ENCODE peak calls at places on chromosome 13, in four cellular contexts. A is suprapubic skin, E is uterus, D is A549. F is an unnamed sample.

GRCh38 chr13:26604784-26605183 is 47.3 kb downstream of the WASF3 start:
- DNase-seq in A (peak; percentile 87), E (peak; percentile 69), D (no peak), F (no peak)

GRCh38 chr13:37070956-37071355 is 11.5 kb upstream of the SUPT20H start:
- DNase-seq in A (no peak), E (no peak), D (no peak), F (no peak)

GRCh38 chr13:58921129-58921528 is 1242.6 kb downstream of the DIAPH3 start:
- DNase-seq in A (no peak), E (no peak), D (no peak), F (no peak)

GRCh38 chr13:75101997-75102720 is 379.8 kb downstream of the TBC1D4 start:
- DNase-seq in A (no peak), E (no peak), D (no peak), F (no peak)

GRCh38 chr13:26222523-26223046 is 471 bp upstream of the RNF6 start:
- DNase-seq in A (no peak), E (no peak), D (no peak), F (no peak)

GRCh38 chr13:103386341-103386740 is 320.1 kb upstream of the SLC10A2 start:
- DNase-seq in A (no peak), E (no peak), D (no peak), F (no peak)

GRCh38 chr13:90956036-90956435 is 391.5 kb upstream of the MIR17HG start:
- DNase-seq in A (no peak), E (no peak), D (no peak), F (no peak)

GRCh38 chr13:49806126-49806536 is 13.6 kb upstream of the KPNA3 start:
- DNase-seq in A (no peak), E (no peak), D (no peak), F (no peak)

GRCh38 chr13:80341771-80342271 is 895 bp upstream of the SPRY2 start:
- DNase-seq in A (no peak), E (peak; percentile 30), D (no peak), F (no peak)

GRCh38 chr13:27745301-27745700 is 47.0 kb upstream of the GSX1 start:
- DNase-seq in A (no peak), E (no peak), D (no peak), F (no peak)

GRCh38 chr13:24228852-24229458 is 68.4 kb downstream of the SPATA13 start:
- DNase-seq in A (no peak), E (no peak), D (peak; percentile 34), F (no peak)

GRCh38 chr13:111625526-111626315 is 305.3 kb downstream of the TEX29 start:
- DNase-seq in A (no peak), E (no peak), D (no peak), F (no peak)

GRCh38 chr13:111629457-111629856 is 309.0 kb downstream of the TEX29 start:
- DNase-seq in A (no peak), E (no peak), D (no peak), F (no peak)

GRCh38 chr13:111629016-111629415 is 308.6 kb downstream of the TEX29 start:
- DNase-seq in A (no peak), E (no peak), D (no peak), F (no peak)

GRCh38 chr13:111626371-111627305 is 306.2 kb downstream of the TEX29 start:
- DNase-seq in A (no peak), E (no peak), D (no peak), F (no peak)

DNA sequence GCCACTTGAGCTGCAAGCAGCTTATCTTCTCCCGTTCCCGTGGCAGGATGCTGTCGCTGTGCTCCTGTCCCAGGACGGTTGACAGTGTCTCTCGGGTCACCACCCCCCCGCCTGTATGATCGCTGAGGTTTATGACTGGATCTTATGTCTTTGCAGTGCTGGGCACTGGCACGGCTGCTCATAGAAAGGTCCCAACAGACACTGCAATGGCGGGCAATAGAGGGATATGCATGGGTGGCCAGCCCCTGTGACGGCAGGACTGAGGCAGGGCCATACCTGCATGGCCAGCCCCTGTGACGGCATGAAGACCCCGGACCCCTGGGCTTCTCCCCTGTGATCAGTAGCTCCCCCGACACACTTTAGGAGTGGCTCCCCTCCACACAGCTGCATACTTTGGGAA is 307.2 kb downstream of the TEX29 start:
- DNase-seq in A (no peak), E (no peak), D (no peak), F (no peak)
- H3K9me3 ChIP-seq in A (no peaks in the 10 kb centered on the region), E (no peaks in the 10 kb centered on the region), D (no peaks in the 10 kb centered on the region), F (no peaks in the 10 kb centered on the region)

DNA sequence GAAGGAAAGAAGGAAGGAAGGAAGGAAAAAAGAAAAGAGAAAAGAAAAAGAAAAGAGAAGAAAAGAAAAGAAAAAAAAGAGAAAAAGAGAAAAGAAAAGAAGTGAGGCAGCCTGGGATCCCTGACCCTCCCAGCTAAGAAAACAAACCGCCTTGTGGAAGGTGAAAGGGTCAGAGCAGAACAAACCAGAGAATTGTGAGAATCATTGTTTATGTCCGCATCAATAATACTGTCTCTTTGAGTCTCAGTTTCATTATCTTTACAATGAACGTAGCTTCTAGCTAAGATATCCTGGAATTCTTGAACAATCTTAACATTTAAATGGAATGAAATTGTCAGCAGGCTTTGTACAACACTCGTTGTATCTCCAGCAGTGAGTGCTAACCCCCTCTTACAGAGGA is 66.4 kb upstream of the SERP2 start:
- DNase-seq in A (no peak), E (no peak), D (no peak), F (no peak)
- H3K27ac ChIP-seq in A (no peak overlapping the region), E (peak overlapping the region; percentile 92), D (peak overlapping the region; percentile 93), F (peak overlapping the region; percentile 100)

GRCh38 chr13:109428146-109428545 is 358.2 kb downstream of the IRS2 start:
- DNase-seq in A (no peak), E (no peak), D (no peak), F (no peak)
- H3K9me3 ChIP-seq in A (no peaks in the 10 kb centered on the region), E (no peaks in the 10 kb centered on the region), D (peaks cover 8% of the 10 kb centered on the region), F (peaks cover 4% of the 10 kb centered on the region)

DNA sequence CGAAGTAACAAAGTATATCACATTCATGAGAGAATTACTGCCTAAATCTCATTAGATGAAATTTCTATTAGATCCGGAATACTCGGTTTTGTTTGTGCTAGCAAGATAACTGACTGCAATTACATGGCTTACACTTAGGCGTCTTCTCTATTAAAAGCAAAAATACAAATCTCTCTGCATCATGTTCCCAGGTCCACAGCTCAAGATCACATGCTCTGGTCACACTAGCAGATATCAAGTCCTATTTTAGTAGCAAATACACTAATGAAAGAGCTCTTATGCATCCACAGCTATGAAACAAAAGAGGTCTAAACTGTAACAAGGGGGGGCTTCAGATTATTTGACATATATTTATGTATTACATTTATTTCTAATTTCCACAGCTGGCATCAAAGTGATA is 53.5 kb downstream of the EFNB2 start:
- DNase-seq in A (no peak), E (no peak), D (no peak), F (no peak)
- H3K27ac ChIP-seq in A (no peak overlapping the region), E (peak overlapping the region; percentile 60), D (no peak overlapping the region), F (no peak overlapping the region)

GRCh38 chr13:48320906-48321510 is 17.5 kb downstream of the RB1 start:
- DNase-seq in A (no peak), E (no peak), D (no peak), F (no peak)

GRCh38 chr13:48318714-48319457 is 15.3 kb downstream of the RB1 start:
- DNase-seq in A (no peak), E (no peak), D (no peak), F (no peak)

GRCh38 chr13:48320396-48320790 is 16.8 kb downstream of the RB1 start:
- DNase-seq in A (no peak), E (no peak), D (no peak), F (no peak)

GRCh38 chr13:48318014-48318713 is 14.6 kb downstream of the RB1 start:
- DNase-seq in A (no peak), E (no peak), D (no peak), F (no peak)

GRCh38 chr13:48319458-48320395 is 16.2 kb downstream of the RB1 start:
- DNase-seq in A (no peak), E (no peak), D (no peak), F (no peak)
- H3K9me3 ChIP-seq in A (no peaks in the 10 kb centered on the region), E (peaks cover 7% of the 10 kb centered on the region), D (peaks cover 2% of the 10 kb centered on the region), F (peaks cover 2% of the 10 kb centered on the region)

DNA sequence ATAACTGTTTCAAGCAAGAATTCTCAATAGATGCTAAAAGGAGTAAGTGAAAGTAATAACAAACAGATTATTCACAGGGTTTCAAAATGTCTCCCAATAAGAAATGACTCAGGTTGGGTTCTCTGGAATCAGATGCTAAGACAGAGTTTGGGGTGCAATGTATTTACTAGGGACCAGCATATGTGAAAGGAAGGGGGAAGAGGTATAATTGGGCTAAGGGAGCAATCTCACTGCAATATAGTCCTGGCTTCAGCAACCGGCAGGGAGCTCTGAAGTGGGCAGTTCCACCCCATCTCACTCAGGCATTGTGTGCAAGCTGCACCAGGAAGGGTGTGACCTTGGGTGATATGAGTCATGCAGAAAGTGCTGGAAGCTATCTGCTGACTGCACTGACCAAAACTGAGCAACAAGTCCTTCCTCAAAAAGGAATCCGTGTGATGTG is 23.4 kb downstream of the ZDHHC20 start:
- DNase-seq in A (no peak), E (peak; percentile 51), D (peak; percentile 22), F (no peak)
- H3K27ac ChIP-seq in A (peak overlapping the region; percentile 79), E (peak overlapping the region; percentile 70), D (no peak overlapping the region), F (peak overlapping the region; percentile 20)

DNA sequence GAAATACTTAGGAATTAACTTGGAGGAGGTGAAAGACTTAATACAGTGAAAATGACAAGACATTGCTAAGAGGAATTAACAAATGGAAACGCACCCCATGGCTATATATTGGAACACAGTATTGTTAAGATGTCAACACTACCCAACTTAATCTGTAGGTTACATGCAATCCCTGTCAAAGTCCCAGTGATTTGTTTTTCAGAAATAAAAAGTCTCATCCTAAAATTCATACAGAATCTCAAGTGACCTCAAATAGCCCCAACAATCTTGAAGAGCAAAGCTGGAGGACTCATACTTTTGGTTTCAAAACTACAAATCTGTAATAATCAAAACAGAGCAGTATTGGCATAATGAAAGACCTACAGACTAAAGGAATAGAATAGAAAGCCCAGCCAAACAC is 13.2 kb downstream of the ATP4B start:
- DNase-seq in A (no peak), E (no peak), D (no peak), F (no peak)
- H3K9me3 ChIP-seq in A (peaks cover 10% of the 10 kb centered on the region), E (no peaks in the 10 kb centered on the region), D (peaks cover 33% of the 10 kb centered on the region), F (peaks cover 5% of the 10 kb centered on the region)

GRCh38 chr13:51803018-51803417 is 945 bp downstream of the DHRS12 start:
- DNase-seq in A (no peak), E (peak; percentile 50), D (no peak), F (no peak)

GRCh38 chr13:51801631-51802099 is 2.3 kb downstream of the DHRS12 start:
- DNase-seq in A (no peak), E (peak; percentile 60), D (peak; percentile 23), F (no peak)

GRCh38 chr13:51804295-51805172 is 571 bp upstream of the DHRS12 start:
- DNase-seq in A (no peak), E (peak; percentile 61), D (no peak), F (no peak)

GRCh38 chr13:51803422-51804294 is at the start of gene DHRS12:
- DNase-seq in A (peak; percentile 97), E (peak; percentile 94), D (peak; percentile 77), F (no peak)

DNA sequence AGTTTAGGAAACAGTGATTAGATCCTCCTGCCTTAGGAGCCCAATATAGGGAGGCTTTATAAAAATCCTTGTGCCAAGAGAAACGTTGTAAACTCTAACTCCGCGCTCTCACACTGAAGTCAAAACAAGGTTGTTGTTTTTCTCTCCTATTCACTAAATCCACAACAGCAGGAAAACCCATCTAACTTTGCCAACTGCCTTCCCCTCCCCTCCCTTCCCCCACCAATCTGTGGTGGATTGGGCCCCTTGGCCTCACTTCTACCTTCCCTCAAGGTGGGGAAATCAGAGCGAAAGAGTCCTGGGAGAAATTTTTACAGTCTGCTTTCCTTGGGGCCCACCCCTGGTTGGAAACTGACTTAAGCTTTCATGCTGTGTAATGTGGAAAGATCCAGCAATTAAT is 1.4 kb downstream of the DHRS12 start:
- DNase-seq in A (no peak), E (no peak), D (no peak), F (no peak)
- H3K27ac ChIP-seq in A (peak overlapping the region; percentile 99), E (peak overlapping the region; percentile 99), D (peak overlapping the region; percentile 99), F (peak overlapping the region; percentile 60)

F was measured in RWPE2.